ENCODE peak calls at places on chromosomes 3 and 15, in six cellular contexts. K, R, X, S, U and Q are unnamed samples.

GRCh38 chr15:77608774-77609173 is 23.9 kb downstream of the LINGO1 start:
- DNase-seq in K (no peak), R (no peak), X (no peak), S (peak), U (no peak), Q (no peak)

GRCh38 chr3:142645236-142645793 is 49.1 kb downstream of the PLS1 start:
- DNase-seq in K (no peak), R (no peak), X (no peak), S (peak), U (no peak), Q (no peak)

GRCh38 chr3:168002786-168003368 is 92.8 kb downstream of the GOLIM4 start:
- DNase-seq in K (no peak), R (no peak), X (no peak), S (peak), U (no peak), Q (no peak)

GRCh38 chr3:71987828-71988227 is 202.9 kb upstream of the PROK2 start:
- DNase-seq in K (no peak), R (no peak), X (no peak), S (peak), U (no peak), Q (no peak)

GRCh38 chr15:87758739-87759457 is 497.6 kb downstream of the NTRK3 start:
- DNase-seq in K (no peak), R (no peak), X (no peak), S (no peak), U (no peak), Q (no peak)

GRCh38 chr3:50165388-50166308 is 10.5 kb downstream of the SEMA3F start:
- DNase-seq in K (no peak), R (peak), X (no peak), S (peak), U (peak), Q (no peak)

GRCh38 chr3:58630081-58630709 is 36.4 kb downstream of the FAM3D start:
- DNase-seq in K (peak), R (no peak), X (peak), S (peak), U (peak), Q (peak)

GRCh38 chr3:119628816-119629445 is 31.2 kb downstream of the PLA1A start:
- DNase-seq in K (no peak), R (no peak), X (peak), S (no peak), U (peak), Q (no peak)

GRCh38 chr3:30912304-30912703 is 17.8 kb upstream of the GADL1 start:
- DNase-seq in K (no peak), R (no peak), X (no peak), S (no peak), U (no peak), Q (no peak)